ENCODE peak calls at places on chromosome 12, in ten cellular contexts. X, U, V, R, C, G, E, J, K and D are unnamed samples.

GRCh38 chr12:71071466-71072097 is 86.2 kb downstream of the TSPAN8 start:
- DNase-seq in V (no peak), X (no peak), G (no peak), K (no peak), E (no peak), J (no peak), C (no peak), U (no peak), R (no peak), D (no peak)

GRCh38 chr12:112677050-112677765 is 114.3 kb upstream of the RPH3A start:
- DNase-seq in J (no peak), X (no peak), U (no peak), G (no peak), K (no peak), E (no peak), R (no peak), C (peak), V (no peak), D (no peak)

GRCh38 chr12:26471560-26471959 is 276.2 kb downstream of the SSPN start:
- DNase-seq in V (no peak), G (peak), J (no peak), X (peak), K (no peak), C (no peak), E (no peak), R (no peak), U (no peak), D (no peak)

GRCh38 chr12:49293056-49293956 is 1.6 kb upstream of the PRPH start:
- DNase-seq in X (no peak), G (peak), V (peak), U (no peak), C (peak), J (no peak), R (no peak), E (no peak), K (no peak), D (no peak)

GRCh38 chr12:131985145-131985875 is 35.6 kb downstream of the EP400 start:
- DNase-seq in E (no peak), J (no peak), K (no peak), U (no peak), R (no peak), G (peak), V (no peak), C (no peak), X (no peak), D (peak)

GRCh38 chr12:56468216-56469006 is at the start of gene SPRYD4:
- DNase-seq in G (peak), U (peak), E (peak), J (peak), C (peak), K (peak), V (peak), X (peak), R (peak), D (peak)

GRCh38 chr12:47079365-47079893 is at the start of gene PCED1B:
- DNase-seq in E (peak), U (peak), R (peak), X (peak), K (peak), C (peak), G (peak), J (peak), V (peak), D (peak)

GRCh38 chr12:71755146-71755892 is 656 bp downstream of the RAB21 start:
- DNase-seq in J (peak), X (peak), U (peak), K (peak), E (peak), C (peak), R (no peak), V (no peak), G (peak), D (peak)

GRCh38 chr12:11794311-11794710 is 144.8 kb downstream of the ETV6 start:
- DNase-seq in R (no peak), V (peak), C (no peak), G (no peak), K (no peak), J (peak), E (no peak), U (no peak), X (no peak), D (peak)

GRCh38 chr12:118549506-118550109 is 173.3 kb downstream of the SUDS3 start:
- DNase-seq in U (no peak), G (no peak), V (peak), E (no peak), X (peak), J (no peak), R (no peak), K (no peak), C (peak), D (no peak)

GRCh38 chr12:28065374-28065773 is 92.8 kb upstream of the PTHLH start:
- DNase-seq in G (no peak), U (no peak), V (no peak), K (no peak), C (no peak), E (no peak), X (no peak), J (no peak), R (no peak), D (no peak)

GRCh38 chr12:53868516-53868986 is 70.1 kb upstream of the HOXC13 start:
- DNase-seq in E (no peak), C (peak), U (no peak), J (no peak), G (no peak), R (no peak), K (no peak), V (no peak), X (peak), D (no peak)

GRCh38 chr12:69415471-69416275 is 54.5 kb upstream of the FRS2 start:
- DNase-seq in G (no peak), X (peak), C (peak), K (peak), V (peak), R (no peak), U (no peak), E (peak), J (peak), D (peak)

GRCh38 chr12:50297996-50298395 is 14.7 kb upstream of the LIMA1 start:
- DNase-seq in K (no peak), V (no peak), G (no peak), X (no peak), C (no peak), J (no peak), R (no peak), E (no peak), U (no peak), D (no peak)

GRCh38 chr12:14961466-14962155 is at the start of gene ARHGDIB:
- DNase-seq in E (no peak), K (no peak), G (no peak), U (peak), C (no peak), X (peak), J (no peak), V (no peak), R (peak), D (peak)

GRCh38 chr12:130086777-130087176 is 75.5 kb upstream of the FZD10 start:
- DNase-seq in J (no peak), R (no peak), K (no peak), U (no peak), C (no peak), X (no peak), E (no peak), V (no peak), G (no peak), D (no peak)

GRCh38 chr12:48824112-48824511 is 5.8 kb downstream of the CACNB3 start:
- DNase-seq in C (peak), G (no peak), U (peak), J (no peak), X (no peak), K (no peak), V (no peak), E (no peak), R (no peak), D (no peak)

GRCh38 chr12:2680676-2681039 is 114.1 kb upstream of the FKBP4 start:
- DNase-seq in U (no peak), G (no peak), R (no peak), C (no peak), J (no peak), V (no peak), K (no peak), E (no peak), X (no peak), D (no peak)

GRCh38 chr12:105477873-105478272 is 147.4 kb downstream of the C12orf75 start:
- DNase-seq in V (no peak), K (no peak), R (no peak), C (no peak), E (no peak), U (no peak), J (no peak), G (no peak), X (no peak), D (no peak)

GRCh38 chr12:79988368-79988767 is 53.5 kb upstream of the PPP1R12A start:
- DNase-seq in J (no peak), X (peak), E (no peak), G (no peak), U (no peak), R (no peak), C (no peak), V (no peak), K (no peak), D (no peak)

GRCh38 chr12:111598637-111599458 is at the start of gene ATXN2:
- DNase-seq in K (peak), R (no peak), G (no peak), X (peak), V (peak), E (peak), J (peak), U (no peak), C (no peak), D (peak)

GRCh38 chr12:107402041-107403022 is 283.3 kb upstream of the PWP1 start:
- DNase-seq in E (peak), J (peak), G (no peak), U (peak), R (peak), K (peak), C (peak), V (peak), X (peak), D (peak)

GRCh38 chr12:87991483-87991882 is 37.7 kb downstream of the C12orf50 start:
- DNase-seq in X (no peak), V (no peak), C (no peak), K (no peak), U (no peak), G (no peak), E (no peak), R (no peak), J (no peak), D (no peak)

GRCh38 chr12:13784504-13784903 is 196.9 kb downstream of the GRIN2B start:
- DNase-seq in E (no peak), J (no peak), V (no peak), R (no peak), U (no peak), K (no peak), C (no peak), X (no peak), G (no peak), D (no peak)

GRCh38 chr12:47944685-47945340 is 18.6 kb upstream of the TMEM106C start:
- DNase-seq in K (no peak), J (no peak), C (no peak), X (no peak), V (no peak), U (no peak), E (no peak), R (no peak), G (no peak), D (no peak)

GRCh38 chr12:116346222-116346621 is 68.7 kb upstream of the MED13L start:
- DNase-seq in K (no peak), G (no peak), E (no peak), V (no peak), U (no peak), J (peak), X (no peak), R (no peak), C (peak), D (peak)

GRCh38 chr12:33757701-33758100 is 264.6 kb upstream of the ALG10 start:
- DNase-seq in E (no peak), X (no peak), G (no peak), K (no peak), U (no peak), C (no peak), J (no peak), V (no peak), R (no peak), D (no peak)

GRCh38 chr12:108694812-108695278 is 36.5 kb downstream of the CORO1C start:
- DNase-seq in G (no peak), K (no peak), J (no peak), C (peak), X (peak), V (no peak), E (no peak), R (no peak), U (no peak), D (no peak)

GRCh38 chr12:1212529-1212928 is 221.5 kb downstream of the ERC1 start:
- DNase-seq in K (no peak), J (peak), E (no peak), G (no peak), R (no peak), C (peak), U (no peak), X (no peak), V (no peak), D (no peak)

GRCh38 chr12:76611533-76611932 is 52.0 kb upstream of the OSBPL8 start:
- DNase-seq in G (no peak), C (no peak), U (no peak), X (peak), E (no peak), R (no peak), K (no peak), J (no peak), V (no peak), D (no peak)

GRCh38 chr12:80411787-80412186 is 32.2 kb upstream of the PTPRQ start:
- DNase-seq in G (no peak), E (no peak), C (no peak), J (no peak), R (no peak), X (no peak), U (no peak), V (no peak), K (no peak), D (no peak)

GRCh38 chr12:88388566-88389269 is 191.6 kb downstream of the KITLG start:
- DNase-seq in V (no peak), G (no peak), U (no peak), J (no peak), K (no peak), C (no peak), E (no peak), R (no peak), X (no peak), D (no peak)

GRCh38 chr12:99498756-99499155 is 148.8 kb upstream of the GARIN6 start:
- DNase-seq in R (no peak), E (peak), U (no peak), J (no peak), K (no peak), G (no peak), V (no peak), C (peak), X (peak), D (no peak)

GRCh38 chr12:80632835-80633234 is 74.6 kb upstream of the MYF6 start:
- DNase-seq in J (peak), U (no peak), R (no peak), E (no peak), G (no peak), X (peak), C (peak), K (no peak), V (peak), D (peak)

GRCh38 chr12:24664151-24664550 is 284.8 kb downstream of the BCAT1 start:
- DNase-seq in R (no peak), X (peak), G (no peak), J (no peak), C (no peak), K (no peak), V (no peak), U (no peak), E (no peak), D (no peak)

GRCh38 chr12:57236224-57236924 is 6.9 kb downstream of the SHMT2 start:
- DNase-seq in G (no peak), R (no peak), U (no peak), E (no peak), J (no peak), C (peak), K (peak), V (no peak), X (no peak), D (no peak)

GRCh38 chr12:108789546-108789945 is 58.2 kb upstream of the CORO1C start:
- DNase-seq in K (no peak), V (no peak), J (no peak), X (no peak), U (no peak), C (no peak), R (no peak), E (no peak), G (no peak), D (no peak)

GRCh38 chr12:132423251-132424117 is 66.5 kb upstream of the FBRSL1 start:
- DNase-seq in G (no peak), J (no peak), E (no peak), R (no peak), U (no peak), V (peak), X (no peak), C (peak), K (no peak), D (no peak)